ENCODE peak calls at places on chromosome 11, in five cellular contexts. One of them, this sample, is unnamed.

GRCh38 chr11:8201524-8202365 is 32.9 kb upstream of the RIC3 start:
- DNase-seq in nephron progenitor cell: no peak
- DNase-seq in IMR-90: no peak
- DNase-seq in EL: no peak
- DNase-seq in stimulated activated CD4-positive, alpha-beta T cell treated with anti-CD3 and anti-CD28 coated beads, Interleukin-1b, Interleukin-23, amount 100 ng/mL, for 48 hours: no peak
- DNase-seq in this sample: no peak

GRCh38 chr11:94526645-94527438 is 14.6 kb downstream of the C11orf97 start:
- DNase-seq in nephron progenitor cell: no peak
- DNase-seq in IMR-90: peak
- DNase-seq in EL: no peak
- DNase-seq in stimulated activated CD4-positive, alpha-beta T cell treated with anti-CD3 and anti-CD28 coated beads, Interleukin-1b, Interleukin-23, amount 100 ng/mL, for 48 hours: no peak
- DNase-seq in this sample: no peak

GRCh38 chr11:43408277-43408676 is 49.6 kb downstream of the TTC17 start:
- DNase-seq in nephron progenitor cell: no peak
- DNase-seq in IMR-90: no peak
- DNase-seq in EL: no peak
- DNase-seq in stimulated activated CD4-positive, alpha-beta T cell treated with anti-CD3 and anti-CD28 coated beads, Interleukin-1b, Interleukin-23, amount 100 ng/mL, for 48 hours: no peak
- DNase-seq in this sample: no peak

GRCh38 chr11:82711648-82712047 is 22.0 kb downstream of the FAM181B start:
- DNase-seq in nephron progenitor cell: no peak
- DNase-seq in IMR-90: no peak
- DNase-seq in EL: no peak
- DNase-seq in stimulated activated CD4-positive, alpha-beta T cell treated with anti-CD3 and anti-CD28 coated beads, Interleukin-1b, Interleukin-23, amount 100 ng/mL, for 48 hours: no peak
- DNase-seq in this sample: no peak

GRCh38 chr11:35330156-35330889 is 89.0 kb downstream of the SLC1A2 start:
- DNase-seq in nephron progenitor cell: no peak
- DNase-seq in IMR-90: no peak
- DNase-seq in EL: no peak
- DNase-seq in stimulated activated CD4-positive, alpha-beta T cell treated with anti-CD3 and anti-CD28 coated beads, Interleukin-1b, Interleukin-23, amount 100 ng/mL, for 48 hours: no peak
- DNase-seq in this sample: no peak

GRCh38 chr11:57779275-57779674 is 17.7 kb downstream of the CTNND1 start:
- DNase-seq in nephron progenitor cell: no peak
- DNase-seq in IMR-90: peak
- DNase-seq in EL: peak
- DNase-seq in stimulated activated CD4-positive, alpha-beta T cell treated with anti-CD3 and anti-CD28 coated beads, Interleukin-1b, Interleukin-23, amount 100 ng/mL, for 48 hours: no peak
- DNase-seq in this sample: peak

GRCh38 chr11:4891996-4892640 is 10.4 kb downstream of the OR51T1 start:
- DNase-seq in nephron progenitor cell: no peak
- DNase-seq in IMR-90: peak
- DNase-seq in EL: peak
- DNase-seq in stimulated activated CD4-positive, alpha-beta T cell treated with anti-CD3 and anti-CD28 coated beads, Interleukin-1b, Interleukin-23, amount 100 ng/mL, for 48 hours: no peak
- DNase-seq in this sample: peak

GRCh38 chr11:19730373-19730772 is 17.7 kb downstream of the NAV2 start:
- DNase-seq in nephron progenitor cell: no peak
- DNase-seq in IMR-90: no peak
- DNase-seq in EL: no peak
- DNase-seq in stimulated activated CD4-positive, alpha-beta T cell treated with anti-CD3 and anti-CD28 coated beads, Interleukin-1b, Interleukin-23, amount 100 ng/mL, for 48 hours: no peak
- DNase-seq in this sample: no peak

GRCh38 chr11:47130541-47130940 is 46.1 kb downstream of the ARFGAP2 start:
- DNase-seq in nephron progenitor cell: no peak
- DNase-seq in IMR-90: no peak
- DNase-seq in EL: no peak
- DNase-seq in stimulated activated CD4-positive, alpha-beta T cell treated with anti-CD3 and anti-CD28 coated beads, Interleukin-1b, Interleukin-23, amount 100 ng/mL, for 48 hours: no peak
- DNase-seq in this sample: no peak

GRCh38 chr11:65640483-65641207 is 2.7 kb downstream of the SIPA1 start:
- DNase-seq in nephron progenitor cell: no peak
- DNase-seq in IMR-90: no peak
- DNase-seq in EL: no peak
- DNase-seq in stimulated activated CD4-positive, alpha-beta T cell treated with anti-CD3 and anti-CD28 coated beads, Interleukin-1b, Interleukin-23, amount 100 ng/mL, for 48 hours: peak
- DNase-seq in this sample: no peak

GRCh38 chr11:32137263-32137662 is 46.4 kb downstream of the RCN1 start:
- DNase-seq in nephron progenitor cell: no peak
- DNase-seq in IMR-90: peak
- DNase-seq in EL: peak
- DNase-seq in stimulated activated CD4-positive, alpha-beta T cell treated with anti-CD3 and anti-CD28 coated beads, Interleukin-1b, Interleukin-23, amount 100 ng/mL, for 48 hours: no peak
- DNase-seq in this sample: peak